ENCODE peak calls at places on chromosome 9, in five cellular contexts. J, Z, I, P and Y are unnamed samples.

GRCh38 chr9:28024616-28025147 is 451.4 kb upstream of the C9orf72 start:
- DNase-seq in J (no peak), Z (no peak), I (no peak), P (no peak), Y (no peak)

GRCh38 chr9:13971910-13972655 is 341.9 kb downstream of the NFIB start:
- DNase-seq in J (no peak), Z (no peak), I (no peak), P (no peak), Y (no peak)

GRCh38 chr9:114619205-114619758 is 8.2 kb downstream of the TMEM268 start:
- DNase-seq in J (no peak), Z (no peak), I (no peak), P (no peak), Y (no peak)

GRCh38 chr9:132030626-132031325 is 48.9 kb downstream of the MED27 start:
- DNase-seq in J (no peak), Z (no peak), I (no peak), P (no peak), Y (no peak)

GRCh38 chr9:21696411-21696865 is 106.0 kb upstream of the MTAP start:
- DNase-seq in J (no peak), Z (no peak), I (no peak), P (no peak), Y (no peak)

GRCh38 chr9:109652112-109652511 is 127.9 kb upstream of the PALM2AKAP2 start:
- DNase-seq in J (no peak), Z (no peak), I (no peak), P (no peak), Y (no peak)

GRCh38 chr9:2311920-2312319 is 296.8 kb downstream of the SMARCA2 start:
- DNase-seq in J (no peak), Z (no peak), I (no peak), P (no peak), Y (no peak)

GRCh38 chr9:22279621-22280020 is 167.0 kb upstream of the DMRTA1 start:
- DNase-seq in J (no peak), Z (no peak), I (no peak), P (no peak), Y (no peak)

GRCh38 chr9:90838761-90839160 is 37.1 kb downstream of the SYK start:
- DNase-seq in J (no peak), Z (no peak), I (no peak), P (no peak), Y (no peak)

GRCh38 chr9:7970666-7971335 is 171.2 kb upstream of the DMAC1 start:
- DNase-seq in J (no peak), Z (no peak), I (no peak), P (no peak), Y (no peak)

GRCh38 chr9:89576404-89576824 is 28.4 kb upstream of the GADD45G start:
- DNase-seq in J (no peak), Z (no peak), I (no peak), P (no peak), Y (no peak)

GRCh38 chr9:76542360-76542759 is 83.4 kb downstream of the GCNT1 start:
- DNase-seq in J (no peak), Z (no peak), I (no peak), P (no peak), Y (no peak)

GRCh38 chr9:98786750-98787510 is 9.4 kb downstream of the ANKS6 start:
- DNase-seq in J (no peak), Z (peak; percentile 3), I (no peak), P (no peak), Y (no peak)

GRCh38 chr9:10614201-10614870 is 1.5 kb upstream of the PTPRD start:
- DNase-seq in J (no peak), Z (no peak), I (no peak), P (no peak), Y (no peak)

GRCh38 chr9:32419921-32420320 is 35.5 kb downstream of the ACO1 start:
- DNase-seq in J (no peak), Z (no peak), I (no peak), P (no peak), Y (no peak)

GRCh38 chr9:3828495-3828894 is 302.7 kb upstream of the RFX3 start:
- DNase-seq in J (no peak), Z (no peak), I (no peak), P (no peak), Y (no peak)

GRCh38 chr9:124696101-124696500 is 75.0 kb downstream of the NR6A1 start:
- DNase-seq in J (no peak), Z (no peak), I (no peak), P (no peak), Y (no peak)

GRCh38 chr9:18195223-18195622 is 278.7 kb upstream of the ADAMTSL1 start:
- DNase-seq in J (no peak), Z (no peak), I (no peak), P (no peak), Y (no peak)

GRCh38 chr9:88586452-88586851 is 51.5 kb downstream of the NXNL2 start:
- DNase-seq in J (no peak), Z (no peak), I (no peak), P (no peak), Y (no peak)

GRCh38 chr9:93830606-93831005 is 124.5 kb downstream of the BARX1 start:
- DNase-seq in J (peak; percentile 58), Z (no peak), I (no peak), P (no peak), Y (no peak)

GRCh38 chr9:134981001-134981400 is 63.3 kb upstream of the FCN1 start:
- DNase-seq in J (no peak), Z (no peak), I (no peak), P (no peak), Y (no peak)

GRCh38 chr9:114001410-114001685 is 76.8 kb downstream of the AMBP start:
- DNase-seq in J (no peak), Z (no peak), I (no peak), P (no peak), Y (no peak)

GRCh38 chr9:38015267-38015666 is 53.8 kb downstream of the SHB start:
- DNase-seq in J (no peak), Z (no peak), I (no peak), P (no peak), Y (no peak)
- TF ChIP-seq CTCF in J (no peak), Z (no peak), I (no peak), P (no peak), Y (no peak)

DNA sequence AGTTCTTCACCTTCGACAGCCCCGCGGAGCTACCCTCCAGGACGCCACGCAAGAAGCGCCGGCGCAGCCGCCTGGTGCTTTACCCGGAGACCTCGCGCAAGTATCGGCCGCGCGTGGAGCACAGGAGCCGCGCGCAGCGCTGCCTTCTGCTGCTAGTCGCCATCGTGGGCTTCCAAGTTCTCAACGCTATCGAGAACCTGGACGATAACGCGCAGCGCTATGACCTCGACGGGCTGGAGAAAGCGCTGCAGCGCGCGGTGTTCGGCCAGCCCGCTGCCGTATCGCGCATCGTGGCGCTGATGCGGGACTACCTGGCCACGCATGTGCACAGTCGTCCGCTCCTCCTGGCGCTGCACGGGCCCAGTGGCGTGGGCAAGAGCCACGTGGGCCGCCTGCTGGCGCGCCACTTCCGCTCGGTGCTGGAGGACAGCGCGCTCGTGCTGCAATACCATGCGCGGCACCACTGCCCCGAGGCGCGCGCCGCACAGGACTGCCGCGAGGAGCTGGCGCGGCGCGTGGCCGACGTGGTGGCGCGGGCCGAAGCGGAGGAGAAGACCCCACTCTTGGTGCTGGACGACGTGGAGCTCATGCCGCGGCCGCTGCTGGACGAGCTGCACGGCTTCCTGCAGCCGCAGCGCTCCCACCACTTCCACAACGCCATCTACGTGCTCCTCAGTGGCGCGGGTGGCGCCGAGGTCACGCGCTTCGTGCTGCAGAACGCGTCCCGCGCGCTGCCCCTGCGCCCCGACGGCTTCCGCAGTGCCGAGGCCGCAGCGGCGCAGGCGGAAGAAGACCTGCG is 1.6 kb downstream of the TOR4A start:
- DNase-seq in J (peak; percentile 70), Z (no peak), I (no peak), P (no peak), Y (no peak)
- TF ChIP-seq CTCF in J (no peak), Z (no peak), I (no peak), P (no peak), Y (no peak)

DNA sequence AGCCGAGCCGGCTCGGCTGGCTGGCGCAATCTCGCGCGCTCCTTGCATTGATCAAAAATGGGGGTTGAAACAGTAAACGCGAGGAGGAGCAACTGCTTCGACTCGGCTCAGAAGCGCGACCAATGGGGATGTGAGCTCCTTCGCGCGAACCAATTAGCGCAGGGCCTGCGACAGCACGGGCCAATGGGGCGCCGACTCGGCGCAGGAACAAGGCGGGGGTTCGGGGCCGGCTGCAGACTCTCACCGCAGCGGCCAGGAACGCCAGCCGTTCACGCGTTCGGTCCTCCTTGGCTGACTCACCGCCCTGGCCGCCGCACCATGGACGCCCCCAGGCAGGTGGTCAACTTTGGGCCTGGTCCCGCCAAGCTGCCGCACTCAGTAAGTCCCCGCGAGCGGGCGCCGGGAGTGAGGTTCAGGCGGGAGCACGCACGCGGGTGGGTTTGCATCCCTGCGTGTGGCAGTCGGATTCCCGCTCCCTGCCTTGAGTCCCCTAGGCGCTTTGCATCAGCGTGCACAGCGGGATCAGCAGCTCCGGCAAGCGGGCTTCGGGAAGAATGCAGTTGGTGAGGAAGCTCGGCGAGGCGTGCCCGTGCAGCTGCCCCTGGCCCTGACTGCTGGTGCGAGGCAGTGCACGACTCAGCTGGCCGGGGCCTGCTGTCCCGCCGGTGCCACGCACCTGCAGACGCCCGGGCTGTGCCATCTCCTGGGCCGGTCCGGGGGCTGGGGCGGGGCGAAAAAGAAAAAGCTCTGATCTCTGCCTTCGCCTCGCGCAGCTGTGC is at the start of gene PSAT1:
- DNase-seq in J (peak; percentile 86), Z (peak; percentile 62), I (peak; percentile 83), P (peak; percentile 68), Y (peak; percentile 95)
- TF ChIP-seq CTCF in J (no peak), Z (no peak), I (peak; percentile 11), P (no peak), Y (no peak)

GRCh38 chr9:133532937-133533668 is 1.4 kb upstream of the ADAMTSL2 start:
- DNase-seq in J (no peak), Z (peak; percentile 57), I (peak; percentile 71), P (peak; percentile 25), Y (peak; percentile 72)
- TF ChIP-seq CTCF in J (no peak), Z (peak; percentile 64), I (peak; percentile 62), P (peak; percentile 48), Y (no peak)